ENCODE peak calls at places on chromosomes 13 and 19, in eight cellular contexts. K is neural progenitor cell; W is fibroblast of pulmonary artery; O is CD8-positive, alpha-beta T cell; U is left ventricle myocardium inferior; F is esophagus squamous epithelium; N is HFF-Myc; B is Peyer's patch. J is an unnamed sample.

GRCh38 chr13:45333973-45334922 is 6.7 kb downstream of the TPT1 start:
- DNase-seq in O (peak), K (no peak), F (no peak), W (peak), B (no peak), U (no peak), N (no peak), J (peak)

GRCh38 chr13:44340508-44340907 is 33.1 kb upstream of the SERP2 start:
- DNase-seq in F (no peak), O (no peak), N (no peak), K (no peak), W (no peak), U (no peak), B (no peak), J (no peak)

GRCh38 chr13:29920018-29920643 is 69.7 kb upstream of the UBL3 start:
- DNase-seq in U (no peak), O (no peak), B (no peak), W (no peak), N (no peak), K (no peak), F (no peak), J (no peak)

GRCh38 chr19:49084206-49085019 is 838 bp upstream of the SNRNP70 start:
- DNase-seq in N (no peak), U (no peak), O (no peak), F (no peak), K (no peak), B (no peak), W (no peak), J (no peak)

GRCh38 chr19:41847351-41848105 is 2.7 kb downstream of the DMRTC2 start:
- DNase-seq in U (no peak), N (no peak), F (no peak), W (no peak), O (no peak), K (no peak), B (no peak), J (no peak)

GRCh38 chr13:98835156-98835555 is 82.7 kb upstream of the SLC15A1 start:
- DNase-seq in B (no peak), W (no peak), N (no peak), K (no peak), O (no peak), U (no peak), F (no peak), J (no peak)

GRCh38 chr13:39597828-39598227 is 5.2 kb downstream of the LHFPL6 start:
- DNase-seq in K (no peak), F (no peak), N (no peak), O (no peak), B (no peak), U (no peak), W (peak), J (peak)

GRCh38 chr13:94710881-94711560 is 1.3 kb downstream of the SOX21 start:
- DNase-seq in N (no peak), F (no peak), W (no peak), K (peak), U (no peak), O (no peak), B (no peak), J (no peak)

GRCh38 chr13:51130348-51130747 is 19.3 kb upstream of the C13orf42 start:
- DNase-seq in K (no peak), B (no peak), U (no peak), N (no peak), F (no peak), W (no peak), O (no peak), J (no peak)

GRCh38 chr19:18089726-18090125 is 3.0 kb upstream of the IL12RB1 start:
- DNase-seq in U (no peak), O (no peak), N (no peak), F (no peak), W (no peak), B (no peak), K (no peak), J (no peak)

GRCh38 chr19:42480335-42481095 is 37.8 kb upstream of the CXCL17 start:
- DNase-seq in U (no peak), K (no peak), N (no peak), O (no peak), B (no peak), F (no peak), W (peak), J (peak)

GRCh38 chr19:3604987-3605343 is 1.7 kb downstream of the TBXA2R start:
- DNase-seq in K (no peak), O (peak), B (no peak), F (no peak), W (no peak), U (no peak), N (no peak), J (no peak)

GRCh38 chr19:39192846-39193245 is 3.9 kb upstream of the NCCRP1 start:
- DNase-seq in U (no peak), F (no peak), W (no peak), O (no peak), B (no peak), K (no peak), N (no peak), J (peak)

GRCh38 chr19:4714016-4714415 is 9.6 kb downstream of the DPP9 start:
- DNase-seq in K (no peak), U (no peak), W (no peak), O (no peak), B (no peak), N (no peak), F (no peak), J (no peak)

GRCh38 chr19:47790398-47790814 is 11.9 kb downstream of the SELENOW start:
- DNase-seq in B (peak), F (no peak), O (peak), K (peak), U (peak), N (peak), W (peak), J (peak)

GRCh38 chr19:33819496-33819874 is 22.8 kb downstream of the KCTD15 start:
- DNase-seq in F (no peak), K (peak), O (no peak), W (no peak), B (no peak), N (no peak), U (no peak), J (no peak)

GRCh38 chr13:114024603-114025431 is 50.9 kb upstream of the C13orf46 start:
- DNase-seq in B (no peak), F (no peak), O (no peak), K (no peak), W (no peak), U (no peak), N (no peak), J (peak)

GRCh38 chr19:3784607-3785463 is 1.3 kb downstream of the MATK start:
- DNase-seq in B (no peak), U (no peak), N (no peak), W (no peak), K (peak), O (no peak), F (no peak), J (no peak)

GRCh38 chr19:50486823-50487515 is 10.3 kb upstream of the GARIN5A start:
- DNase-seq in O (no peak), B (peak), K (peak), N (peak), W (peak), U (no peak), F (no peak), J (peak)

GRCh38 chr13:114097893-114098688 is 34.3 kb downstream of the RASA3 start:
- DNase-seq in K (no peak), W (no peak), U (no peak), F (no peak), N (no peak), O (no peak), B (peak), J (no peak)

GRCh38 chr19:17847538-17848366 is at the start of gene JAK3:
- DNase-seq in F (no peak), N (no peak), W (peak), O (peak), U (peak), K (peak), B (peak), J (peak)

GRCh38 chr19:46603752-46604241 is 2.7 kb downstream of the CALM3 start:
- DNase-seq in B (no peak), K (no peak), O (no peak), U (no peak), F (no peak), W (no peak), N (no peak), J (no peak)

GRCh38 chr13:66556306-66556705 is 673.8 kb downstream of the PCDH9 start:
- DNase-seq in K (no peak), B (no peak), N (no peak), F (no peak), W (peak), U (no peak), O (no peak), J (peak)

GRCh38 chr13:95710313-95710712 is 33.4 kb downstream of the DNAJC3 start:
- DNase-seq in F (no peak), W (peak), K (no peak), N (peak), B (no peak), U (no peak), O (no peak), J (peak)

GRCh38 chr13:79988573-79988972 is 352.4 kb downstream of the SPRY2 start:
- DNase-seq in W (peak), B (peak), N (peak), U (no peak), K (no peak), O (no peak), F (no peak), J (peak)

GRCh38 chr13:98333481-98333880 is 156.4 kb upstream of the RNF113B start:
- DNase-seq in F (no peak), U (no peak), B (no peak), N (no peak), W (no peak), K (peak), O (no peak), J (no peak)

GRCh38 chr13:35512271-35512920 is 35.9 kb upstream of the MAB21L1 start:
- DNase-seq in W (peak), B (no peak), U (no peak), K (no peak), N (peak), O (no peak), F (no peak), J (peak)

GRCh38 chr13:23849670-23850069 is 39.5 kb downstream of the MIPEP start:
- DNase-seq in F (no peak), N (no peak), K (no peak), B (no peak), O (no peak), W (no peak), U (no peak), J (no peak)

GRCh38 chr13:108227651-108228272 is 9.6 kb downstream of the ABHD13 start:
- DNase-seq in N (peak), K (peak), B (no peak), U (no peak), W (peak), F (no peak), O (no peak), J (peak)

GRCh38 chr13:106173346-106173745 is 362.1 kb downstream of the EFNB2 start:
- DNase-seq in K (no peak), W (no peak), U (no peak), F (no peak), N (no peak), B (no peak), O (no peak), J (no peak)

GRCh38 chr19:51181913-51182419 is 39.9 kb downstream of the SIGLEC7 start:
- DNase-seq in N (no peak), U (no peak), K (peak), B (no peak), W (no peak), F (no peak), O (no peak), J (peak)

GRCh38 chr13:70432276-70432805 is 324.1 kb upstream of the KLHL1 start:
- DNase-seq in W (no peak), N (no peak), O (no peak), K (no peak), B (no peak), F (no peak), U (no peak), J (no peak)

DNA sequence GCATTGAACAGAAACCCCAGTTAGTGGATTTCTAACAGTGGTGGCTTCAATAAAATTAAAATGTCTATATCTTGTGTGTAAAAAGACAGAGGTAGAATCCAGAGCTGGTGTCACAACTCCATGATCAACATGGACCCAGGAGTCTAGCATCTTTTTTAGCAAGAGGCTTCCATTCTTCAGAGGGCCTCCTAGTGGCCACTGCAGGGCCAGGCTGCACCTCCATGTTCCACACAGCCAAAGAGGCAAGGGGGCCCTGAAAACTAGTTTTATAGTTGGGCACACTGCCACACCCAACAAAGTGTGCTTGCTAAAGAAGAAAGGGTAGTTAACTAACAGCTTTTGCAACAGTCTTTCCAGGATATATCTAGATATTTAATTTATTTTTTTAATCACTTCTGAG is 12.9 kb downstream of the N4BP2L1 start:
- DNase-seq in B (no peak), N (no peak), K (peak), W (no peak), U (no peak), O (no peak), F (no peak), J (peak)
- TF ChIP-seq CTCF in B (peak), N (peak), K (peak), W (peak), U (peak), O (no peak), F (peak), J (peak)

GRCh38 chr13:41621716-41622508 is 164.6 kb downstream of the RGCC start:
- DNase-seq in W (peak), B (no peak), F (no peak), N (peak), K (no peak), O (no peak), U (no peak), J (peak)

GRCh38 chr13:41627425-41627824 is 170.1 kb downstream of the RGCC start:
- DNase-seq in F (no peak), K (no peak), N (no peak), W (no peak), B (no peak), O (no peak), U (no peak), J (no peak)

GRCh38 chr13:41622545-41623429 is 165.4 kb downstream of the RGCC start:
- DNase-seq in K (no peak), F (no peak), W (peak), B (no peak), U (no peak), O (no peak), N (peak), J (peak)
- H3K4me3 ChIP-seq in K (no peak), F (no peak), W (no peak), B (no peak), U (no peak), O (no peak), N (no peak), J (no peak)

DNA sequence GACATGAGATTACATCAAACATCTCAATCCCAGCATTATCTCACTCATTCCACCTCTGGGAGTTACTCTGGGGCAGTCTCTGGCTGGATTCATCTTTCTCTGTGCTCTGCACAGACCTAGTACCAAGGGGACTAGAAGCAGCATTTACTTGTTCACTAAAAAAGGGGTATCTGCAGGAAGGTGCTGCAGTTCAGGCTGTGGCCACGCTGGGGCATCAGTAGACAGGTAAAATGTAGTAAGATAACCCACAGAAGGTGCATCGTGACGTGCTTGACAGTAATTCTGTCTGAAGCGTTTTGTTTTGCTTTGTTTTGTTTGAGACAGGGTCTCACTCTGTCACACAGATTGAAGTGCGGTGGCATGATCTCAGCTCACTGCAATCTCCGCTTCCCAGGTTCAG is 29.3 kb downstream of the ZNF564 start:
- DNase-seq in F (no peak), K (no peak), U (no peak), W (no peak), B (no peak), N (no peak), O (no peak), J (no peak)
- TF ChIP-seq CTCF in F (no peak), K (peak), U (no peak), W (no peak), B (no peak), N (no peak), O (no peak), J (no peak)

DNA sequence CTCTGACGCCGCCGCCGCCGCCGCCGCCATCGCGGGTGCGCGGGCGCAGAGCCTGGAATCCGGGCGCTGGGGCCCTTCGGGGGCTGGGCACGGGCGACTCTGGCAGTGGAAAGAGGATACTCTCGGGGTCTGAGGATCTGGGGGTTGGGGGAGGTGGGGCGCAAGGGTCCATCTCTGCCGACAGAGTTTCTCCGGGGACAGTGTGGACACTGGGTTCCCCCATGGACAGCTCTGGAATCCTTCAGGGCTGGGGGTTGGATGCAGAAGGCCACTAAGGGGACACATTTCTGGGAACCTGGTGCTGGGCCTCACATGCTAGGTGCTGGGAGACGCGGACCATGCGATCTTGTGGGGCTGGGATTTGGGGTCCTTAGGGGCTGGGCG is 2.3 kb downstream of the TGFBR3L start:
- DNase-seq in U (no peak), N (no peak), F (no peak), B (no peak), K (no peak), W (no peak), O (no peak), J (no peak)
- H3K4me3 ChIP-seq in U (peak), N (peak), F (peak), B (peak), K (peak), W (peak), O (peak), J (no peak)

DNA sequence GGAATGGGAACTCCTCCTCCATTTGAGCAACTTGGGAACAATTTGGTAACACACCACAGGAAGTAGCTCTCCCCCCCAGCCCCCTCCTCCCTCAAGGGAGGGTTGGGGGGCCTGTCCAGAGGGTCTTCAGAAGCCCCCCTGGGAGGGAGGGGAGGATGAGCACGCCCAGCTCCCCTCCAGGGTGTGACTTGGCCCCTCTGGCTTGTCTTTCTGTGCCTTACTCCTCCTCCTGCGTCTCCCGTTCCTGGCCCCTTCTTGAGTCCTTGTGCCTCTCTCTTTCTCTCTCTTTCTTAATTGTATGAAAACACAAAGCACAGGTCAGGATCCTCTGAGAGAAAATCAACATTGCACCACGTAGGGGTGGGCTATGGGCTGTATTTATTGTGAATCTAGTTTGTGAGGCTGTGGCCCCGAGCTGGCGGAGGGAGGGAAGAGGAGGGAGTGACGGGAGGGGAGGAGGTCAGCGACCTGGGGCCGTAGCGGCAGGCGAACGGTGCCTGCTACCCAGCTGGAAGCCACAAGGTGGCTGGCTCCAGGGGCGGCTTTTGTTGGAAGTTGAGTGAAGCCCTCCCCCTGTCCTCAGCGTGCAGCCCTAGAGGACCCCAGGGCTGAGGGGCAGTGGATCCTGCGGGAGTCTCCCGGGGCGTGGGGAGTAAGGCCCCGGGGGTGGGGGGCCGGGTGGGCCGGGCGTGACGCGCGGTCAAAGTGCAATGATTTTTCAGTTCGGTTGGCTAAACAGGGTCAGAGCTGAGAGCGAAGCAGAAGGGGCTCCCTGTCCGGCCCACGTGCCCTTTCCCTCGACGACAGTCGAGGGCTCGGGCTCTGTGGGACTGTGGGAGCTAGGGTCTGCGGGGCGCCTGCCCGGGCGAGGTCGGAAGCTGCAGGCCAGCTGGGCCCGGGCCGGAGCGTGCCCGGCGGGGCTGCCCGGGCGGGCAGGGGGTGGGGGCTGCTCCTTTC is 6.4 kb downstream of the LYL1 start:
- DNase-seq in K (peak), U (no peak), F (no peak), N (no peak), B (no peak), O (no peak), W (no peak), J (no peak)
- TF ChIP-seq CTCF in K (peak), U (peak), F (no peak), N (no peak), B (no peak), O (no peak), W (peak), J (no peak)

GRCh38 chr19:19421326-19421725 is 15.9 kb downstream of the GATAD2A start:
- DNase-seq in K (no peak), B (no peak), N (no peak), U (no peak), O (no peak), W (no peak), F (no peak), J (no peak)

GRCh38 chr19:19416280-19416679 is 10.8 kb downstream of the GATAD2A start:
- DNase-seq in U (no peak), W (peak), O (no peak), B (no peak), F (no peak), K (no peak), N (no peak), J (peak)

GRCh38 chr19:19418548-19419260 is 13.2 kb downstream of the GATAD2A start:
- DNase-seq in K (no peak), F (no peak), W (no peak), U (no peak), B (no peak), O (no peak), N (no peak), J (no peak)

GRCh38 chr19:19420570-19421301 is 15.3 kb downstream of the GATAD2A start:
- DNase-seq in W (no peak), K (no peak), U (no peak), F (no peak), N (no peak), O (peak), B (no peak), J (no peak)

GRCh38 chr19:19417618-19418270 is 12.3 kb downstream of the GATAD2A start:
- DNase-seq in W (no peak), O (no peak), U (no peak), N (no peak), K (no peak), B (no peak), F (no peak), J (no peak)
- H3K4me3 ChIP-seq in W (no peak), O (no peak), U (no peak), N (no peak), K (no peak), B (no peak), F (no peak), J (no peak)

DNA sequence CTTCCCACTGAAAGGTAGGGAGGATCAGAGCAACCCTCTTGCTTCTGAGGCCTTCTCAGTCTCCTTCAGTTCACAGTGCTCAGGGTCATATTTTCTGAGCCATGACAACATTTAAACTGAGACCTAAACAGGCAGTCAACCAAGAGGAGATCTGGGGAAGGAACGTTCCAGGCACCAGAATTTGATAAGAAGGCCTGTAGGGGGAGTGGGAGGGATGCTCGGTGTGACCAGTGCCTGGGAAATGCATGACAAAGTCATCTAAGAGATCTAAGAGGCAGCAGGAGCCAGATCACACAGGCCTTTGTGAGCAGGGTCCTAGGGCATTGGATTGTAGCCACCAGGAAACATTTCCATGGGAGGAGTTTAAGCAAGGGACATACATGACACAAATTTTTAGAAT is 71.6 kb downstream of the SHISA2 start:
- DNase-seq in U (no peak), K (peak), O (no peak), N (no peak), B (no peak), F (no peak), W (peak), J (peak)
- TF ChIP-seq CTCF in U (peak), K (peak), O (no peak), N (peak), B (no peak), F (no peak), W (peak), J (peak)

J was measured in choroid plexus epithelial cell.